ENCODE peak calls at places on chromosomes 2 and 18, in four cellular contexts. E is K562, R is WTC11, K is SK-N-SH. W is an unnamed sample.

GRCh38 chr18:70321616-70322015 is 32.8 kb downstream of the SOCS6 start:
- DNase-seq in E (no peak), R (no peak), K (no peak), W (no peak)

GRCh38 chr2:9895669-9896068 is 52.4 kb downstream of the TAF1B start:
- DNase-seq in E (no peak), R (no peak), K (no peak), W (no peak)

GRCh38 chr2:234705108-234705507 is 208.2 kb upstream of the ARL4C start:
- DNase-seq in E (no peak), R (no peak), K (no peak), W (no peak)

GRCh38 chr2:46062637-46063412 is 234.4 kb upstream of the EPAS1 start:
- DNase-seq in E (peak), R (peak), K (peak), W (peak)

GRCh38 chr2:164981217-164981990 is 26.1 kb upstream of the SLC38A11 start:
- DNase-seq in E (no peak), R (no peak), K (no peak), W (no peak)

GRCh38 chr2:54318810-54319209 is 62.8 kb upstream of the TSPYL6 start:
- DNase-seq in E (no peak), R (no peak), K (no peak), W (no peak)

GRCh38 chr2:171390941-171391516 is 42.8 kb downstream of the METTL8 start:
- DNase-seq in E (no peak), R (no peak), K (no peak), W (no peak)

GRCh38 chr2:127104881-127105655 is 1.9 kb downstream of the BIN1 start:
- DNase-seq in E (no peak), R (peak), K (peak), W (peak)

GRCh38 chr2:102037681-102038080 is 45.9 kb downstream of the IL1R2 start:
- DNase-seq in E (no peak), R (no peak), K (no peak), W (no peak)

GRCh38 chr2:74037379-74037860 is 52.7 kb downstream of the TET3 start:
- DNase-seq in E (peak), R (no peak), K (no peak), W (no peak)

GRCh38 chr2:6470518-6470917 is 395.2 kb downstream of the CMPK2 start:
- DNase-seq in E (no peak), R (no peak), K (no peak), W (no peak)

GRCh38 chr18:80187956-80188642 is 59.2 kb downstream of the PARD6G start:
- DNase-seq in E (no peak), R (no peak), K (no peak), W (no peak)

GRCh38 chr2:195636890-195637289 is 20.1 kb upstream of the SLC39A10 start:
- DNase-seq in E (peak), R (no peak), K (no peak), W (no peak)

GRCh38 chr2:144502356-144502755 is 17.6 kb downstream of the ZEB2 start:
- DNase-seq in E (no peak), R (no peak), K (no peak), W (no peak)

GRCh38 chr2:64594563-64594989 is 59.1 kb downstream of the SERTAD2 start:
- DNase-seq in E (no peak), R (no peak), K (no peak), W (no peak)

GRCh38 chr18:49072524-49072934 is 121.8 kb upstream of the SMAD7 start:
- DNase-seq in E (peak), R (no peak), K (peak), W (no peak)

GRCh38 chr2:230793573-230794359 is 71.0 kb upstream of the ITM2C start:
- DNase-seq in E (no peak), R (no peak), K (no peak), W (no peak)

GRCh38 chr2:35035883-35036282 is 1319.7 kb upstream of the CRIM1 start:
- DNase-seq in E (no peak), R (no peak), K (peak), W (no peak)

GRCh38 chr2:218849721-218850120 is 9.9 kb upstream of the WNT6 start:
- DNase-seq in E (no peak), R (no peak), K (no peak), W (no peak)

GRCh38 chr2:222313816-222314215 is 15.0 kb upstream of the PAX3 start:
- DNase-seq in E (no peak), R (no peak), K (no peak), W (no peak)

GRCh38 chr2:40204268-40204667 is 247.6 kb downstream of the SLC8A1 start:
- DNase-seq in E (no peak), R (no peak), K (no peak), W (no peak)

GRCh38 chr2:44934521-44934961 is 7.0 kb upstream of the SIX3 start:
- DNase-seq in E (no peak), R (peak), K (peak), W (peak)

GRCh38 chr2:220394433-220394832 is 767.0 kb downstream of the SLC4A3 start:
- DNase-seq in E (no peak), R (no peak), K (no peak), W (no peak)

GRCh38 chr2:226796012-226796839 is 3.4 kb downstream of the IRS1 start:
- DNase-seq in E (no peak), R (no peak), K (no peak), W (no peak)

GRCh38 chr2:203451686-203452085 is 83.4 kb downstream of the RAPH1 start:
- DNase-seq in E (no peak), R (no peak), K (no peak), W (no peak)

GRCh38 chr2:23432531-23432930 is 47.6 kb downstream of the KLHL29 start:
- DNase-seq in E (no peak), R (no peak), K (no peak), W (peak)

GRCh38 chr2:183242937-183243336 is 118.7 kb downstream of the NUP35 start:
- DNase-seq in E (no peak), R (no peak), K (no peak), W (no peak)

GRCh38 chr2:156322103-156322671 is 10.3 kb downstream of the NR4A2 start:
- DNase-seq in E (no peak), R (no peak), K (no peak), W (no peak)

GRCh38 chr2:106095478-106096392 is 98.4 kb downstream of the UXS1 start:
- DNase-seq in E (no peak), R (no peak), K (no peak), W (no peak)

GRCh38 chr2:54859997-54860701 is 136.7 kb downstream of the EML6 start:
- DNase-seq in E (no peak), R (no peak), K (no peak), W (no peak)

GRCh38 chr18:36811430-36811829 is 17.4 kb downstream of the TPGS2 start:
- DNase-seq in E (no peak), R (no peak), K (no peak), W (no peak)

GRCh38 chr18:75659535-75660023 is 232.1 kb upstream of the SMIM21 start:
- DNase-seq in E (no peak), R (no peak), K (no peak), W (no peak)

GRCh38 chr18:32446780-32447179 is 23.9 kb downstream of the GAREM1 start:
- DNase-seq in E (no peak), R (no peak), K (no peak), W (no peak)

GRCh38 chr18:13572148-13572547 is 154.2 kb downstream of the FAM210A start:
- DNase-seq in E (no peak), R (no peak), K (no peak), W (no peak)

GRCh38 chr2:37326285-37326684 is 1.7 kb upstream of the PRKD3 start:
- DNase-seq in E (no peak), R (no peak), K (no peak), W (no peak)

GRCh38 chr18:78903436-78904178 is 76.0 kb upstream of the SALL3 start:
- DNase-seq in E (no peak), R (no peak), K (no peak), W (peak)

DNA sequence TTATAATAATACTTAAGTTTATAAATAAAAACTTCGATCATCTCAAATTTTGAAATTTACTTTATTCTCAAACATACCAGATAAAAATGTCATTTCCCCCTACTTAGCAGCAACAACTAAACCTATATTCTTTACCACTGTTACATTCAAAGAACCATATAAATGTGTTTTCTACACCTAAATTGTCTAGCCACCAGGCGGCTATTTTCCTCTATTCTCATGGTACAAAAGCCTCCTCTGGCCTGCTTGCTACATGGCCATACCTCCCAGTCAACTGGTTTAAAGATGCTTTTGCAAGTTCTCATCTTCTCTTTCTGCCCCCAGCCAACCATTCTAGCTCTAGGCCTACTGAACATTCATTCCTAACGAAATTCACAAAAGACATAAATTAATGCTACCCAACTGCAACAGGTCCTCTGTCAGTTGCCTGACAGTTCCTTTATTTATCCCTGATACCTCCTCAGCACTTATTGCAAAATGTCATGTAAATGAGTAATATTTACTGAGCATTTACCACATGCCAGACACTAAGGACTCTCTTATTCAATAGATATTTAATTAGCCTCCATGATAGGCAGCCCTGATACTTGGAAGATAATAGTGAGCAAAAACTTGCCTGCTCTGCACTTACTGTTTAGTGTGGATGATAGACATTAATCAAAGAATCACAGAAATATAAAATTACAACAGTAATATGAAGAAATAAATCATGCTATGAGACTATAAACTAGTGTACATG is 5.0 kb downstream of the C1D start:
- DNase-seq in E (no peak), R (no peak), K (no peak), W (no peak)
- TF ChIP-seq CTCF in E (peak), R (no peak), K (peak), W (no peak)

GRCh38 chr2:225030893-225031292 is 11.4 kb downstream of the DOCK10 start:
- DNase-seq in E (no peak), R (no peak), K (no peak), W (no peak)
- TF ChIP-seq TEAD4 in E (no peak), R (no peak), K (no peak), W (no peak)

DNA sequence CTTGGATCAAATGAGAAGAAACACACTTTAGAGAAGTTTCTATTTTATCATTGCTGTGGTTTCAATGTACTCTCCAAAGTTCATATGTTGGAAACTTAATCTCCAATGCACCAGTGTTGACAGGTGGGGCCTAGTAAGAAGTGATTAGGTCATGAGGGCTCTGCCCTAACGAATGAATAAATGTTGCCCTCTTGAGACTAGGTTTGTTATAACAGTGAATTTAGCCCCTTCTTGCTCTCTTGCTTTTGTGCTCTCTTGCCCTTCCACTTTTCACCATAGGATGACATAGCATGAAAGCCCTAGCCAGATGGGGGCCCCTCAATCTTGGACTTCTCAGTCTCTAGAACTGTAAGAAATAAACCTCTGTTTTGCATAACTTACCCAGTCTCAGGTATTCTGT is 664.8 kb downstream of the DCC start:
- DNase-seq in E (no peak), R (no peak), K (no peak), W (no peak)
- TF ChIP-seq CTCF in E (no peak), R (no peak), K (no peak), W (peak)

GRCh38 chr2:68426446-68426845 is 40.6 kb downstream of the FBXO48 start:
- DNase-seq in E (no peak), R (no peak), K (no peak), W (no peak)
- TF ChIP-seq TEAD4 in E (peak), R (no peak), K (no peak), W (no peak)

GRCh38 chr18:10421859-10422258 is 32.6 kb upstream of the APCDD1 start:
- DNase-seq in E (no peak), R (no peak), K (no peak), W (no peak)
- TF ChIP-seq CTCF in E (no peak), R (no peak), K (no peak), W (no peak)

GRCh38 chr2:14661163-14661562 is 28.6 kb downstream of the LRATD1 start:
- DNase-seq in E (no peak), R (no peak), K (no peak), W (no peak)

GRCh38 chr2:14654733-14655346 is 22.3 kb downstream of the LRATD1 start:
- DNase-seq in E (no peak), R (no peak), K (no peak), W (no peak)

GRCh38 chr2:14656146-14656545 is 23.6 kb downstream of the LRATD1 start:
- DNase-seq in E (no peak), R (no peak), K (no peak), W (no peak)
- TF ChIP-seq TEAD4 in E (no peak), R (no peak), K (no peak), W (no peak)

GRCh38 chr2:163682695-163683094 is 53.1 kb downstream of the FIGN start:
- DNase-seq in E (no peak), R (no peak), K (no peak), W (no peak)
- TF ChIP-seq CTCF in E (no peak), R (no peak), K (peak), W (peak)

DNA sequence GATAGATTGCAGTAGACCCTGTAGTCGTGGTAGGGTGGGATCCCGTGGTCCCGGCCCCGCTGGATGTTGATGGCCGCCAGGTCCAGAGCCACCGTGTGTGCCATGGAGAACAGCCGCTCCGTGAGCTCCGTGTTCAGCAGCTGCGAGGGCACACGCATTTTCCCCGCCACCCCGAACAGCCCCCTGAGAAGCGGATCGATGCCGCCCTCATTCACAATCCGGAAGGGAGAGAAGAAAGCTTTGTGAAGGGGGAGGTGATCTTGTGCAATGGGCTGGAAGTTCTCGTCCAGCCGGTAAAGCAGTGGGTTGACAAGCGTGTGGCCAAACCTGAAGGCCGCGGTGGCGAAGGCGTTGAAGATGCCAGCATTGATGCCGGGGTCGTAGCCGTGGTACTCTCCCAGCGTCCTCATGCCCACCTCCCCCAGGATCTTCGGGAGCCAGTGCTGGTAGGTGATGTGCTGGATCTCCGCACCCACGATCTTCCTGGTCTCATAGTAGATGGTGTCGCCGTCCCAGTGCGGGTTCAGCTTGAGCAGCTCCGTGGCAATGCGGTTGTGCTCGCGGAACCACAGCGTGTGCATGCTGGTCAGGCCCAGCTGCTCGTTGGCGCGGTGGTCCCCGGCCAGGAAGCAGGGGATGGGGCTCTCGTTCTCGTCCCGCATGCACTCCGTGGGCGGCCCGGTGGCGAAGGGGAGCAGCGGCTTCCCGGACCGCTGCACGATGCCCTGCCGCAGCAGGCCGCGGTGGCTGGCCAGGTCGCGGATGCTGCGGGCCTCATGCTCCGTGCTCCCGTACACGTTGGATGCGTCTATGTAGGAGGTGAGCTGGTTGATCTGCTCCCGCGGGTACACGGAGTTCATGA is 95.8 kb downstream of the PXDN start:
- DNase-seq in E (no peak), R (no peak), K (no peak), W (no peak)
- TF ChIP-seq TEAD4 in E (no peak), R (no peak), K (no peak), W (no peak)

GRCh38 chr18:30969670-30970069 is 72.9 kb downstream of the DSC3 start:
- DNase-seq in E (no peak), R (no peak), K (no peak), W (no peak)

GRCh38 chr18:30967701-30968100 is 74.8 kb downstream of the DSC3 start:
- DNase-seq in E (no peak), R (no peak), K (no peak), W (no peak)

GRCh38 chr18:30971338-30971956 is 71.1 kb downstream of the DSC3 start:
- DNase-seq in E (peak), R (no peak), K (peak), W (no peak)

GRCh38 chr18:30965237-30965636 is 77.3 kb downstream of the DSC3 start:
- DNase-seq in E (no peak), R (no peak), K (no peak), W (no peak)

DNA sequence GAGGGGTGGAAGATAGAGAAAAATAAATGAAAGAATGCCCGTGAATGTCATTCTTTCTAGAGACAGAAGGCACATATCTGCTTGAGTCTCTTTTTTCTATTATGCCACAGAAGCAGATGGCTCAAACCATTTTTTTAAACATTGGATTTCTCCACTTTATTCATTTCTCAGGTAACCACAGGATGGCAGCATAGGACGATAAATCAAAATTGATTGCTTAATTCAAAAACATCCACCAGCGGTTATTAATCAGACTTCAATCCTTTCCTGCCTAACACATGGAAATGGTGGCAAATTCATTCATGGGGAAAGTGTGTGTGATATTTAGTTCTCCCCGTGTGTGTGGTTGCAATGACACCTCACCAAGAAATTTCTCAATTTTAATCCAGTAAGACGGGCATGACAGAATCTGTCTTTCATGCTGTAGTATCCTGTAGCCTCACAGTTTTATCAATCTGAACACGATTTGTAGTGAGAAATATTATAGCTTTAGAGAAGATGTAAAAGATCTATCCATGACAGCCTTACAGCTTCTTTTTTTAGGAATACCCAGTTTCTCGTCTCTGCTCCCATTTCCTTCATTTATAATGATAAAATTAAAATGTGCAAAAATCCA is 72.2 kb downstream of the DSC3 start:
- DNase-seq in E (no peak), R (no peak), K (no peak), W (no peak)
- TF ChIP-seq CTCF in E (peak), R (peak), K (peak), W (peak)